ENCODE peak calls at places on chromosomes 7 and 10, in four cellular contexts. F is HCT116, K is HepG2, Z is K562. O is an unnamed sample.

GRCh38 chr7:21193895-21194294 is 234.0 kb upstream of the SP4 start:
- DNase-seq in F (no peak), K (no peak), Z (no peak), O (no peak)

GRCh38 chr7:139995034-139995915 is 67.5 kb downstream of the PARP12 start:
- DNase-seq in K (no peak), F (no peak), Z (no peak), O (no peak)

GRCh38 chr10:84097787-84098353 is 41.4 kb upstream of the GHITM start:
- DNase-seq in Z (no peak), K (no peak), F (no peak), O (no peak)

GRCh38 chr10:24929904-24930303 is 22.5 kb downstream of the PRTFDC1 start:
- DNase-seq in Z (no peak), K (no peak), F (no peak), O (no peak)

GRCh38 chr10:86668297-86669165 is at the start of gene LDB3:
- DNase-seq in F (no peak), K (no peak), Z (no peak), O (no peak)

GRCh38 chr10:132101529-132101928 is 35.8 kb downstream of the JAKMIP3 start:
- DNase-seq in F (no peak), Z (peak; percentile 18), K (no peak), O (peak; percentile 50)

GRCh38 chr10:86657396-86658011 is 3.2 kb downstream of the OPN4 start:
- DNase-seq in K (no peak), F (no peak), Z (no peak), O (no peak)

GRCh38 chr7:11613292-11613930 is 218.6 kb downstream of the THSD7A start:
- DNase-seq in F (no peak), K (no peak), Z (no peak), O (no peak)

GRCh38 chr10:110067960-110068770 is 60.4 kb downstream of the ADD3 start:
- DNase-seq in F (no peak), K (peak; percentile 44), Z (peak; percentile 68), O (no peak)

GRCh38 chr10:15763001-15763400 is 43.3 kb upstream of the ITGA8 start:
- DNase-seq in K (no peak), Z (no peak), F (no peak), O (no peak)

GRCh38 chr10:12631787-12632562 is 282.6 kb downstream of the CAMK1D start:
- DNase-seq in K (peak; percentile 69), F (no peak), Z (no peak), O (no peak)

GRCh38 chr10:486668-487067 is 202.8 kb downstream of the DIP2C start:
- DNase-seq in K (no peak), Z (no peak), F (no peak), O (peak; percentile 45)

GRCh38 chr10:119973261-119973660 is 80.7 kb downstream of the SEC23IP start:
- DNase-seq in F (peak; percentile 90), Z (no peak), K (no peak), O (no peak)

GRCh38 chr10:18607503-18607902 is 43.9 kb downstream of the NSUN6 start:
- DNase-seq in F (peak; percentile 72), K (peak; percentile 37), Z (peak; percentile 55), O (no peak)

GRCh38 chr7:26199301-26200112 is 1.0 kb downstream of the HNRNPA2B1 start:
- DNase-seq in K (no peak), F (no peak), Z (peak; percentile 33), O (no peak)

GRCh38 chr7:128790297-128791037 is 1.3 kb upstream of the CCDC136 start:
- DNase-seq in Z (no peak), K (no peak), F (no peak), O (peak; percentile 82)

GRCh38 chr7:8373856-8374255 is 59.6 kb upstream of the NXPH1 start:
- DNase-seq in Z (no peak), F (no peak), K (no peak), O (no peak)

GRCh38 chr7:11128500-11128899 is 154.8 kb downstream of the PHF14 start:
- DNase-seq in Z (no peak), K (no peak), F (no peak), O (no peak)

GRCh38 chr10:101052285-101052684 is 9.5 kb upstream of the KAZALD1 start:
- DNase-seq in K (no peak), F (no peak), Z (no peak), O (no peak)

GRCh38 chr10:103676058-103676785 is 179.2 kb downstream of the SH3PXD2A start:
- DNase-seq in F (no peak), Z (no peak), K (no peak), O (no peak)
- TF ChIP-seq FOSL1 in F (no peak), Z (no peak), K (no peak), O (no peak)

GRCh38 chr10:69552268-69552667 is 21.0 kb downstream of the NEUROG3 start:
- DNase-seq in K (no peak), F (no peak), Z (no peak), O (no peak)

GRCh38 chr10:69554611-69555010 is 18.6 kb downstream of the NEUROG3 start:
- DNase-seq in F (no peak), K (no peak), Z (no peak), O (no peak)

GRCh38 chr10:69553328-69553727 is 19.9 kb downstream of the NEUROG3 start:
- DNase-seq in Z (no peak), F (no peak), K (no peak), O (no peak)

DNA sequence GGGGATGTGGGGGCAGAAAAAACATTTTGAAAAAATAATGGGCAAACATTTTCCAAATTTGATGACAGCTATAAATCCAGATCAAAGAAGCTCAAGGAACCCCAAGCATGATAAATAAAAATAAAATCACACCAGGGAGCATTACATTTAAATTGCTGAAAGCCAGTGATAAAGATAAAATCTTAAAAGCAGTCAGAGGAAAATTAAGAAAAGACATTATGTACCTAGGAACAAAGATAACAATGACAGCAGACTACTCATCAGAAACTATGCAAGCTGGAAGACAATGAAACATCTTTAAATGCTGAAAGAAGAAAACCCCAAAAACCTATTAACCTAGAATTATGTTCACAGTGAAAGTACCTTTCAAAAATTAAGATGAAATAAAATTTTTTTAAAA is 23.3 kb downstream of the NEUROG3 start:
- DNase-seq in Z (no peak), F (no peak), K (no peak), O (no peak)
- TF ChIP-seq FOSL1 in Z (no peak), F (no peak), K (no peak), O (no peak)

GRCh38 chr7:24366901-24367300 is 82.9 kb downstream of the NPY start:
- DNase-seq in K (no peak), F (no peak), Z (no peak), O (no peak)
- TF ChIP-seq FOSL1 in K (no peak), F (no peak), Z (no peak), O (no peak)

DNA sequence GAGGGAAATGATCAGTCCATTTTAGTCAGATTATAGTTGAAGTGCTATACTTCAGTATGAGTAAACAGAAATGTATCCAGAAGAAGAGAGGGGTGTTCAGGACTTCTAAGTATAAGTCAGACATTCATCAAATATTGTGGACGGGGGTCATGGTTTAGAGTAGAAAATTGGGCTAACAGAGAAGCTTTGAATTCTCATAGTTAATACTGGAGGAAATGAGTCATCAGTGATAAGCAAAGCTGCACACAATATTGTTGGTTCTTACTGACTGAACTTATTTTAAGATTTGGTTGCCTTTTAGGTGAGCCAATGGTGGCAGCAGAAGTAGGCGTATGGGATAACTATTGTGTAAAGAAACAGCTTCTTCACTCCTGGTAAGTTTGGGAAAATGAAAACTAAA is 1.7 kb upstream of the SUMF2 start:
- DNase-seq in F (peak; percentile 57), K (peak; percentile 71), Z (no peak), O (no peak)
- TF ChIP-seq FOSL1 in F (peak; percentile 62), K (peak; percentile 53), Z (peak; percentile 97), O (no peak)

GRCh38 chr7:5322621-5323410 is 40.1 kb downstream of the SLC29A4 start:
- DNase-seq in Z (no peak), F (no peak), K (no peak), O (no peak)
- TF ChIP-seq FOSL1 in Z (no peak), F (no peak), K (no peak), O (no peak)

GRCh38 chr7:154647625-154648024 is 355.3 kb downstream of the PAXIP1 start:
- DNase-seq in F (no peak), K (no peak), Z (no peak), O (no peak)

GRCh38 chr7:154651501-154651900 is 351.4 kb downstream of the PAXIP1 start:
- DNase-seq in F (no peak), Z (no peak), K (no peak), O (no peak)

GRCh38 chr7:154649015-154649414 is 353.9 kb downstream of the PAXIP1 start:
- DNase-seq in Z (no peak), F (no peak), K (no peak), O (no peak)

GRCh38 chr7:154650275-154650674 is 352.6 kb downstream of the PAXIP1 start:
- DNase-seq in Z (no peak), K (no peak), F (no peak), O (no peak)

GRCh38 chr7:154649434-154649833 is 353.5 kb downstream of the PAXIP1 start:
- DNase-seq in F (no peak), Z (no peak), K (no peak), O (no peak)
- TF ChIP-seq FOSL1 in F (no peak), Z (no peak), K (no peak), O (no peak)

DNA sequence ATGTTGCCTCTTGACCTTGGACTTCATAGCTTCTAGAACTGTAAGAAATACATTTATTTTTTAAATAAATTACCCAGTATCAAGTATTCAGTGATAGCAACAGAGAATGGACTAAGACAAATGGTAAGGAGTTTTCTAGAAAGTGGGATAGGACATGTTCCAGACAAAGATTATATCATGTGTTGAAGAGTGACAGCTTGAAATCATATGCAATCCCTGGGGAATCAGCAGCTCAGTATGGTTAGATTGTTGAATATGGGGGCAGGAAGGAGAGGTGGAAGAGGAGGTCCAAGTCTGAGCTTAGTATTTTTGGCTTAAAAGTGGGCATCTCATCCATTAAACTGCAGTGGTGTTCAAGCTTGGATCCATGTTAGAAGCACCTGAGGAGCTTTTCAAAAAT is 74.1 kb downstream of the ENTPD1 start:
- DNase-seq in K (no peak), F (no peak), Z (no peak), O (no peak)
- TF ChIP-seq FOSL1 in K (no peak), F (no peak), Z (no peak), O (no peak)

DNA sequence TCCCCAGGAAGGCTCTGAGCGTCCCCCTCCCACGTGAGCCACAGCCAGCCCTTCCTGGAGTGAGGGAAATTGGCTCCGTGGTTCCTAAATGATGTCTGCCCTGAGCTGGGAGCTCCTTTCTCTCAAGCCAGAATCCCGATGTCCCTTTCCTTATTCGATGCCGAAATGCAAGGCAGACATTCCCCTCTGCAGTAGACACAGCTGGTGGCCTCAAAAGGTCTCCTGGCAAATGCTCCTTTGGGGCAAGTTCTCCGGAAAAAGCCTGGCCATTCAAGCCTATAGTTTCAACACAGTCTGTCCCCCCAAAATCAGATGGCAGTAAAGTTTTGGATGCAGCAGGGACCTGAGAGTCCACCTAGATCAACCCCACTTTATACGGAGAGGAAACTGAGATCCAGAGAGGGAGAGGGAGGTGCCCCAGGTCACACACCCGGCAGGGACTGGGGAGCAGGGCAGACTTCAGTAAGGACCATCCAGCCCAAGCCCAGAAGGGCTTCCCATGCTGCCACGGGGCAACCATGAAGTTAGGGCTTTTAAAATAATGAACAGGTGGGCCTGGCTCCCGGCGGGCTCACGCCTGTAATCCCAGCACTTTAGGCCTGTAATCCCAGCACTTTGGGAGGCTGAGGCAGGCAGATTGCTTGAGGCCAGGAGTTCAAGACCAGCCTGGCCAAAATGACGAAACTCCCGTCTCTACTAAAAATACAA is 98.7 kb downstream of the HIP1 start:
- DNase-seq in F (no peak), K (no peak), Z (no peak), O (no peak)
- TF ChIP-seq FOSL1 in F (no peak), K (no peak), Z (no peak), O (no peak)